ENCODE peak calls at places on chromosomes 1 and 21, in eight cellular contexts. N is AG04449, X is HFFc6, O is BE2C, G is HL-60, Y is cardiac fibroblast, T is lower lobe of right lung, C is AG10803. B is an unnamed sample.

GRCh38 chr1:36609241-36610027 is 126.7 kb upstream of the CSF3R start:
- DNase-seq in N (no peak), X (peak), O (peak), G (peak), Y (peak), T (no peak), C (peak), B (peak)

GRCh38 chr1:216600730-216601426 is 122.4 kb downstream of the ESRRG start:
- DNase-seq in N (peak), X (peak), O (peak), G (no peak), Y (peak), T (peak), C (peak), B (no peak)

GRCh38 chr21:36491191-36491916 is 11.4 kb upstream of the CLDN14 start:
- DNase-seq in N (peak), X (no peak), O (no peak), G (no peak), Y (no peak), T (no peak), C (peak), B (no peak)

GRCh38 chr21:45094412-45094811 is 20.0 kb downstream of the ADARB1 start:
- DNase-seq in N (no peak), X (no peak), O (peak), G (no peak), Y (no peak), T (no peak), C (no peak), B (no peak)

GRCh38 chr1:25871086-25871703 is 4.3 kb downstream of the PAQR7 start:
- DNase-seq in N (no peak), X (no peak), O (no peak), G (no peak), Y (no peak), T (no peak), C (no peak), B (no peak)

GRCh38 chr1:109620396-109620817 is 770 bp downstream of the AMPD2 start:
- DNase-seq in N (no peak), X (peak), O (peak), G (no peak), Y (peak), T (no peak), C (peak), B (no peak)

GRCh38 chr1:56516539-56517252 is 62.7 kb downstream of the PLPP3 start:
- DNase-seq in N (peak), X (peak), O (no peak), G (peak), Y (peak), T (no peak), C (peak), B (no peak)

GRCh38 chr21:41564871-41565281 is 56.9 kb upstream of the TMPRSS2 start:
- DNase-seq in N (peak), X (peak), O (no peak), G (no peak), Y (peak), T (no peak), C (peak), B (no peak)

GRCh38 chr1:27993241-27993640 is 33.5 kb downstream of the XKR8 start:
- DNase-seq in N (no peak), X (no peak), O (no peak), G (no peak), Y (peak), T (no peak), C (no peak), B (no peak)

GRCh38 chr21:33007747-33008146 is 18.0 kb upstream of the OLIG2 start:
- DNase-seq in N (no peak), X (no peak), O (no peak), G (peak), Y (no peak), T (no peak), C (no peak), B (no peak)

GRCh38 chr1:154176341-154176740 is 15.6 kb downstream of the TPM3 start:
- DNase-seq in N (peak), X (peak), O (no peak), G (no peak), Y (peak), T (no peak), C (peak), B (no peak)

GRCh38 chr1:116711061-116711582 is 43.1 kb upstream of the CD2 start:
- DNase-seq in N (no peak), X (no peak), O (peak), G (no peak), Y (no peak), T (no peak), C (no peak), B (no peak)

GRCh38 chr1:97457446-97458089 is 463.3 kb downstream of the DPYD start:
- DNase-seq in N (no peak), X (no peak), O (peak), G (no peak), Y (no peak), T (no peak), C (no peak), B (no peak)

GRCh38 chr21:45142469-45142868 is 68.1 kb downstream of the ADARB1 start:
- DNase-seq in N (no peak), X (peak), O (peak), G (no peak), Y (peak), T (no peak), C (peak), B (no peak)

GRCh38 chr1:87620807-87621206 is 292.1 kb downstream of the LMO4 start:
- DNase-seq in N (no peak), X (no peak), O (no peak), G (no peak), Y (no peak), T (no peak), C (no peak), B (no peak)

GRCh38 chr1:188958461-188959115 is 1519.1 kb downstream of the BRINP3 start:
- DNase-seq in N (no peak), X (no peak), O (no peak), G (no peak), Y (peak), T (no peak), C (no peak), B (no peak)

GRCh38 chr1:226603030-226603960 is 54.7 kb downstream of the STUM start:
- DNase-seq in N (no peak), X (no peak), O (no peak), G (no peak), Y (peak), T (no peak), C (peak), B (no peak)

GRCh38 chr1:65151641-65152040 is 3.6 kb downstream of the AK4 start:
- DNase-seq in N (no peak), X (no peak), O (no peak), G (no peak), Y (no peak), T (no peak), C (no peak), B (no peak)

GRCh38 chr1:22841754-22842370 is 130.8 kb downstream of the LACTBL1 start:
- DNase-seq in N (no peak), X (no peak), O (no peak), G (no peak), Y (peak), T (no peak), C (peak), B (no peak)

GRCh38 chr1:210381934-210382333 is 53.2 kb downstream of the HHAT start:
- DNase-seq in N (no peak), X (no peak), O (no peak), G (no peak), Y (no peak), T (no peak), C (no peak), B (no peak)

GRCh38 chr1:162405800-162406199 is 6.1 kb downstream of the SH2D1B start:
- DNase-seq in N (no peak), X (no peak), O (no peak), G (no peak), Y (no peak), T (no peak), C (no peak), B (no peak)

GRCh38 chr1:6491480-6491962 is at the start of gene PLEKHG5:
- DNase-seq in N (no peak), X (peak), O (no peak), G (no peak), Y (peak), T (no peak), C (peak), B (no peak)

GRCh38 chr1:99650773-99651437 is 5.0 kb downstream of the PALMD start:
- DNase-seq in N (no peak), X (no peak), O (no peak), G (no peak), Y (peak), T (no peak), C (peak), B (no peak)

GRCh38 chr1:201851949-201852348 is 23.0 kb downstream of the IPO9 start:
- DNase-seq in N (no peak), X (no peak), O (no peak), G (no peak), Y (no peak), T (no peak), C (no peak), B (no peak)

GRCh38 chr1:8863712-8864324 is 14.7 kb downstream of the ENO1 start:
- DNase-seq in N (no peak), X (no peak), O (no peak), G (no peak), Y (no peak), T (no peak), C (no peak), B (no peak)
- TF ChIP-seq CTCF in N (no peak), X (no peak), O (no peak), G (no peak), Y (no peak), T (no peak), C (no peak), B (no peak)

GRCh38 chr1:105914403-105914802 is 1142.1 kb upstream of the PRMT6 start:
- DNase-seq in N (no peak), X (no peak), O (peak), G (no peak), Y (no peak), T (no peak), C (no peak), B (no peak)

GRCh38 chr1:105909811-105910210 is 1146.7 kb upstream of the PRMT6 start:
- DNase-seq in N (no peak), X (no peak), O (no peak), G (no peak), Y (no peak), T (no peak), C (no peak), B (no peak)
- TF ChIP-seq CTCF in N (no peak), X (no peak), O (peak), G (no peak), Y (no peak), T (no peak), C (no peak), B (no peak)

GRCh38 chr1:39258925-39259244 is 54.4 kb downstream of the MACF1 start:
- DNase-seq in N (no peak), X (no peak), O (no peak), G (no peak), Y (no peak), T (no peak), C (no peak), B (no peak)
- TF ChIP-seq CTCF in N (no peak), X (peak), O (no peak), G (no peak), Y (no peak), T (peak), C (no peak), B (peak)

GRCh38 chr1:17290553-17290952 is 17.4 kb upstream of the PADI4 start:
- DNase-seq in N (no peak), X (no peak), O (no peak), G (no peak), Y (no peak), T (no peak), C (no peak), B (no peak)
- TF ChIP-seq CTCF in N (no peak), X (no peak), O (no peak), G (no peak), Y (no peak), T (no peak), C (no peak), B (no peak)

GRCh38 chr1:63888984-63889383 is 115.2 kb downstream of the ROR1 start:
- DNase-seq in N (peak), X (peak), O (no peak), G (no peak), Y (no peak), T (no peak), C (peak), B (no peak)
- TF ChIP-seq CTCF in N (no peak), X (no peak), O (no peak), G (no peak), Y (no peak), T (no peak), C (no peak), B (no peak)

GRCh38 chr1:19395678-19396192 is 83.6 kb downstream of the SLC66A1 start:
- DNase-seq in N (no peak), X (peak), O (peak), G (no peak), Y (no peak), T (no peak), C (peak), B (no peak)

GRCh38 chr1:19400189-19400588 is 85.2 kb downstream of the CAPZB start:
- DNase-seq in N (no peak), X (no peak), O (no peak), G (no peak), Y (peak), T (no peak), C (peak), B (no peak)

GRCh38 chr1:19396280-19396679 is 84.2 kb downstream of the SLC66A1 start:
- DNase-seq in N (no peak), X (no peak), O (no peak), G (no peak), Y (no peak), T (no peak), C (no peak), B (no peak)

GRCh38 chr1:19397217-19397945 is 85.3 kb downstream of the SLC66A1 start:
- DNase-seq in N (no peak), X (no peak), O (no peak), G (no peak), Y (no peak), T (no peak), C (peak), B (no peak)

DNA sequence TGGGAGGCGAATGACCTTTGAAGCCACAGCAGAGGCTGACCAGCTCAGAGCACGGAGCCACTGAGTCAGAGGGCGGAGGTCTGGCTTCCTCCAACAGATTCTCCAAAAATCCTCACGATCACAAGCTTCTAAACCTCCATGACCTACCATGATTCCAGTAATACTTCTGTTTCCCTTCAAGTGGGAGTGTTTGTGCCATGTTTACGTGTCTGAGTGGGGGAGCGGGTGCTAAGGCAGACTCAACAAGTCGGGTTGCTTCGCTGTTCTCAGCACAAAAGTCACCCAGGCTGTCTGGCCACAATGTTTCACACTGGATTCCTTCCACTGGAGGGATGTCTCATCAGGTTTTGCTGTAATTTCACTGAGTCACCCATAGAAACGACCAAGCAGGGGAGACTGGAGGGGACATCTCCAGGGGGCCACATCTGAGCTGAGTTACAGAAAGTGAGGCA is 86.2 kb downstream of the SLC66A1 start:
- DNase-seq in N (peak), X (peak), O (no peak), G (no peak), Y (peak), T (no peak), C (peak), B (no peak)
- TF ChIP-seq CTCF in N (peak), X (peak), O (no peak), G (no peak), Y (peak), T (peak), C (peak), B (no peak)

GRCh38 chr21:34670962-34671348 is 2.2 kb downstream of the CLIC6 start:
- DNase-seq in N (no peak), X (no peak), O (no peak), G (no peak), Y (no peak), T (no peak), C (no peak), B (no peak)
- TF ChIP-seq CTCF in N (no peak), X (no peak), O (no peak), G (no peak), Y (no peak), T (no peak), C (no peak), B (no peak)

GRCh38 chr1:232222614-232223013 is 407.3 kb downstream of the SIPA1L2 start:
- DNase-seq in N (no peak), X (no peak), O (no peak), G (no peak), Y (no peak), T (no peak), C (no peak), B (no peak)
- TF ChIP-seq CTCF in N (no peak), X (no peak), O (no peak), G (no peak), Y (no peak), T (no peak), C (no peak), B (no peak)

DNA sequence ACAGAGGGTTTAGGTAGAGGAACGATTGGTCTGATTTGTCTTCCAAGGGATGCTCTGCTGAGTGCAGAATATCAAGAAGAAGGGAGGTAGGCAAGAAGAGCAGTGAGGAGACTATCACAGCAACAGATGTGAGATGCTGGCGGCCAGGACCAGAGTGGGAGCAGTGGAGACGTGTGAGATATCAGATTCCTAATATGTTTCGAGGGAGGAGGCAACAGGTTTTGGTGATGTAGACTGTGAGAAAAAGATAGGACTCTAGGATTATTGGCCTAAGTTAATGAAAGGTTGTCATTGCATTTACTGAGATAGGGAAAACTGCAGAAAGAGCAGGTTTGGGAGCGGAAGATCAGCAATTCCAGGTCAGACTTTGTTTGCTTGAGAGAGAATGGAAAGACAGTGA is 182.9 kb downstream of the FMN2 start:
- DNase-seq in N (no peak), X (no peak), O (no peak), G (no peak), Y (no peak), T (no peak), C (no peak), B (no peak)
- TF ChIP-seq CTCF in N (no peak), X (no peak), O (no peak), G (no peak), Y (no peak), T (no peak), C (no peak), B (no peak)

DNA sequence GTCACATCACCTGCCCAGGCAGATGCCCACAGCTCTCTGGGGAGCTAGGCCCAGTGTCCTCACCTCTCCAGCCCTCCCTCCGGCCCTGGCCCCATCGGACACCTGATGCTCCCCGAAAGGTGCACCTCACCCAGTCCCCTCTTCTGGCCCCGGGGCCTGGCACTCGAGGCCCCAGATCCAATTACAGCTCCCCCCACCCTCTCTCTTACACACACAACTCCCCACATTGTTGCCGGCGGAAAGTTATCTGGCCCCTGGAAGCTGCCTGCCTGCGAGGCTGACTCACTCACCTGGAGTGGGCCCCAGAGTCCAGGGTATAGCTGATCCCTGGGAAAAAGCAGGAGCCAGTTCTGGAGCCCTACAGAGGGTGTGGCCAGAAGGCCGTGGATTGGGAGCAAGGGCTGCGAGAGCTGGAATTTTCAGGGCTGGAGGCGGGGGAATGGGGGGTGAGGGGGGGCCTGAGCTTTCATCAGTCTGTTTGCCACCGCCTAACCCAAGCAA is 1.1 kb downstream of the FBXO2 start:
- DNase-seq in N (no peak), X (no peak), O (no peak), G (no peak), Y (no peak), T (no peak), C (no peak), B (no peak)
- TF ChIP-seq CTCF in N (no peak), X (no peak), O (no peak), G (no peak), Y (no peak), T (no peak), C (no peak), B (no peak)

B was measured in natural killer cell.